ENCODE peak calls at places on chromosomes 11 and 22, in six cellular contexts. J, Q, R, L, W and U are unnamed samples.

GRCh38 chr22:29650370-29650769 is 46.9 kb downstream of the NF2 start:
- DNase-seq in Q (no peak), R (no peak), L (no peak), W (no peak), J (no peak), U (no peak)

GRCh38 chr11:20278727-20279126 is 84.8 kb upstream of the HTATIP2 start:
- DNase-seq in L (no peak), J (no peak), R (no peak), Q (no peak), W (peak), U (no peak)

GRCh38 chr11:69966583-69966835 is 111.6 kb upstream of the ANO1 start:
- DNase-seq in W (no peak), Q (no peak), L (no peak), R (no peak), J (no peak), U (no peak)

GRCh38 chr11:34049058-34049457 is 2.5 kb upstream of the CAPRIN1 start:
- DNase-seq in R (no peak), W (no peak), J (no peak), Q (no peak), L (no peak), U (no peak)

GRCh38 chr11:112016765-112017356 is 8.3 kb upstream of the DLAT start:
- DNase-seq in Q (no peak), L (peak), J (no peak), W (no peak), R (peak), U (no peak)

GRCh38 chr11:2808850-2809847 is 76.4 kb downstream of the CDKN1C start:
- DNase-seq in L (no peak), R (no peak), W (no peak), J (peak), Q (no peak), U (no peak)

GRCh38 chr11:9065614-9066431 is 25.6 kb downstream of the SCUBE2 start:
- DNase-seq in W (no peak), L (no peak), R (peak), J (no peak), Q (no peak), U (no peak)

GRCh38 chr11:13260196-13260962 is 17.2 kb upstream of the BMAL1 start:
- DNase-seq in L (no peak), Q (no peak), J (no peak), W (no peak), R (no peak), U (no peak)

GRCh38 chr11:44589301-44589700 is 23.8 kb downstream of the CD82 start:
- DNase-seq in J (no peak), R (peak), Q (no peak), W (peak), L (peak), U (no peak)

GRCh38 chr11:57480409-57481137 is 20.2 kb downstream of the RTN4RL2 start:
- DNase-seq in L (no peak), J (peak), Q (peak), R (peak), W (peak), U (no peak)

GRCh38 chr11:108670381-108670930 is 5.6 kb downstream of the DDX10 start:
- DNase-seq in W (no peak), J (peak), R (no peak), L (no peak), Q (no peak), U (no peak)

GRCh38 chr22:39868741-39869140 is 24.8 kb downstream of the ENTHD1 start:
- DNase-seq in L (no peak), Q (no peak), W (no peak), J (no peak), R (no peak), U (no peak)

GRCh38 chr11:30210357-30210756 is 20.5 kb upstream of the FSHB start:
- DNase-seq in R (no peak), W (no peak), Q (no peak), L (no peak), J (no peak), U (no peak)

GRCh38 chr22:47591016-47591415 is 828.6 kb downstream of the TBC1D22A start:
- DNase-seq in Q (no peak), L (no peak), W (no peak), J (no peak), R (no peak), U (no peak)

GRCh38 chr11:130729678-130730300 is 186.5 kb downstream of the SNX19 start:
- DNase-seq in Q (no peak), R (no peak), J (no peak), L (no peak), W (no peak), U (no peak)

GRCh38 chr11:64489831-64490441 is 101.1 kb upstream of the SLC22A12 start:
- DNase-seq in L (no peak), J (no peak), R (peak), Q (peak), W (peak), U (no peak)

GRCh38 chr11:1682225-1682901 is 14.6 kb upstream of the KRTAP5-6 start:
- DNase-seq in Q (no peak), L (no peak), W (no peak), J (no peak), R (no peak), U (no peak)

GRCh38 chr11:67627788-67628624 is 1.7 kb downstream of the NUDT8 start:
- DNase-seq in R (no peak), W (no peak), L (no peak), Q (no peak), J (peak), U (no peak)

GRCh38 chr11:57527056-57527631 is 3.4 kb downstream of the TIMM10 start:
- DNase-seq in W (peak), L (no peak), R (peak), J (peak), Q (peak), U (peak)

GRCh38 chr11:87036756-87037449 is 831 bp upstream of the TMEM135 start:
- DNase-seq in J (no peak), W (no peak), L (no peak), Q (no peak), R (no peak), U (no peak)